ENCODE peak calls at places on chromosomes 11 and 22, in ten cellular contexts. D is Peyer's patch, F is astrocyte of the spinal cord, N is tibial artery, Y is fibroblast of villous mesenchyme, A is coronary artery, K is GM12865, V is heart right ventricle, W is AG09319, L is HCT116. G is an unnamed sample.
A peak's percentile ranks its signal among the peaks of the same experiment; 100 is the strongest.

GRCh38 chr22:48744967-48745841 is 1082.5 kb downstream of the BRD1 start:
- DNase-seq in V (no peak), A (peak; percentile 45), N (peak; percentile 11), Y (no peak), L (no peak), F (no peak), D (no peak), K (no peak), W (no peak), G (no peak)

GRCh38 chr11:45801723-45802315 is 3.1 kb upstream of the SLC35C1 start:
- DNase-seq in V (no peak), F (no peak), N (no peak), L (no peak), Y (no peak), A (no peak), D (no peak), K (no peak), W (no peak), G (no peak)

GRCh38 chr11:60332923-60333322 is 5.9 kb downstream of the MS4A6E start:
- DNase-seq in F (no peak), V (no peak), K (no peak), Y (peak; percentile 6), D (no peak), L (no peak), N (no peak), A (no peak), W (no peak), G (no peak)

GRCh38 chr11:113395782-113396336 is 8.3 kb downstream of the ANKK1 start:
- DNase-seq in L (no peak), D (no peak), W (no peak), V (no peak), A (peak; percentile 53), K (no peak), N (no peak), Y (no peak), F (no peak), G (no peak)

GRCh38 chr11:95850137-95850536 is 59.8 kb downstream of the CEP57 start:
- DNase-seq in W (no peak), F (no peak), A (no peak), V (no peak), Y (no peak), K (no peak), L (no peak), N (no peak), D (no peak), G (no peak)

GRCh38 chr11:86360775-86361395 is 13.8 kb upstream of the CCDC81 start:
- DNase-seq in L (peak; percentile 23), V (no peak), F (peak; percentile 67), D (no peak), W (peak; percentile 30), K (no peak), N (no peak), A (no peak), Y (peak; percentile 65), G (no peak)

GRCh38 chr22:21764038-21764804 is 28.6 kb upstream of the YPEL1 start:
- DNase-seq in L (no peak), Y (no peak), V (no peak), N (no peak), F (no peak), A (no peak), D (no peak), K (no peak), W (no peak), G (no peak)

GRCh38 chr11:134045799-134046635 is 22.9 kb upstream of the JAM3 start:
- DNase-seq in F (no peak), V (no peak), K (no peak), A (no peak), W (no peak), N (no peak), D (no peak), L (no peak), Y (peak; percentile 31), G (no peak)

GRCh38 chr11:115673720-115674119 is 169.5 kb upstream of the CADM1 start:
- DNase-seq in F (no peak), K (no peak), D (no peak), Y (no peak), W (no peak), V (no peak), A (no peak), L (no peak), N (no peak), G (no peak)

GRCh38 chr22:47629273-47629711 is 866.8 kb downstream of the TBC1D22A start:
- DNase-seq in A (peak; percentile 41), K (no peak), V (no peak), N (no peak), L (no peak), W (no peak), F (no peak), D (no peak), Y (no peak), G (no peak)

GRCh38 chr11:85663781-85664560 is 958 bp downstream of the CREBZF start:
- DNase-seq in N (peak; percentile 82), A (peak; percentile 88), L (peak; percentile 48), K (peak; percentile 89), Y (peak; percentile 70), W (no peak), F (peak; percentile 60), V (peak; percentile 80), D (peak; percentile 82), G (peak; percentile 83)

GRCh38 chr22:49119551-49119952 is 708.1 kb downstream of the BRD1 start:
- DNase-seq in N (peak; percentile 65), V (peak; percentile 15), W (no peak), K (no peak), D (no peak), A (no peak), Y (peak; percentile 1), L (no peak), F (no peak), G (no peak)

GRCh38 chr11:12207384-12208150 is 97.2 kb downstream of the MICAL2 start:
- DNase-seq in K (peak; percentile 36), W (no peak), L (no peak), V (no peak), N (peak; percentile 10), F (peak; percentile 95), Y (peak; percentile 23), A (no peak), D (no peak), G (no peak)
- TF ChIP-seq CTCF in K (no peak), W (no peak), L (no peak), V (no peak), N (no peak), F (no peak), Y (no peak), A (no peak), D (no peak), G (no peak)

GRCh38 chr11:40129276-40129675 is 1330.2 kb downstream of the LRRC4C start:
- DNase-seq in V (no peak), F (peak; percentile 19), Y (no peak), D (no peak), L (no peak), W (no peak), K (peak; percentile 1), N (no peak), A (no peak), G (peak; percentile 3)
- TF ChIP-seq CTCF in V (no peak), F (peak; percentile 32), Y (no peak), D (no peak), L (no peak), W (no peak), K (peak; percentile 17), N (no peak), A (no peak), G (peak; percentile 35)

DNA sequence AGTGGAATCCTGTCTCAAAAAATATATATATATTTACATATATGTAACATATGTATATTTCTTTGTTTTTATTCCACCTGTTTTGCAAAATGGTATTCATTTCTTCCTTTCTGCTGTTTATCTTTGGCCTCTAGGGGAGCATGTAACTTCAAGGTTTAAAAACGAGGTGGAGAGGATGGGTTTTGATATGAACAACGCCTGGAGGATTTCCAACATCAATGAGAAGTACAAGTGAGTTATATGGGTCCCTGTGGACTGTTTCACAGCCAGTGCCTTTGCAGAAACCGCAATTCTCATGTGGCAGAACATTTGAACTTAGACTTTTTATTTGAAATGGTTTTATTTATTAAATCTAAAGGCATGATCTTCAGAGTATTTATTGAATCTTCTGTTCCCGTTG is 81.6 kb upstream of the HORMAD2 start:
- DNase-seq in L (no peak), W (no peak), V (no peak), A (no peak), F (no peak), D (no peak), N (no peak), K (peak; percentile 9), Y (no peak), G (no peak)
- TF ChIP-seq CTCF in L (peak; percentile 44), W (no peak), V (no peak), A (no peak), F (peak; percentile 40), D (no peak), N (no peak), K (no peak), Y (no peak), G (no peak)

GRCh38 chr22:23120415-23120899 is 21.3 kb downstream of the RSPH14 start:
- DNase-seq in N (no peak), K (no peak), Y (no peak), V (no peak), L (no peak), A (no peak), W (no peak), F (no peak), D (no peak), G (no peak)

GRCh38 chr22:23119492-23120414 is 22.0 kb downstream of the RSPH14 start:
- DNase-seq in A (no peak), V (no peak), W (no peak), Y (no peak), K (peak; percentile 44), L (no peak), D (peak; percentile 43), N (no peak), F (no peak), G (peak; percentile 42)

GRCh38 chr22:23122992-23123803 is 18.6 kb downstream of the RSPH14 start:
- DNase-seq in N (no peak), W (no peak), K (no peak), Y (no peak), V (no peak), L (no peak), D (no peak), F (no peak), A (no peak), G (no peak)

GRCh38 chr22:23122216-23122957 is 19.4 kb downstream of the RSPH14 start:
- DNase-seq in N (no peak), K (no peak), V (no peak), A (no peak), Y (no peak), D (no peak), F (no peak), L (no peak), W (no peak), G (no peak)

DNA sequence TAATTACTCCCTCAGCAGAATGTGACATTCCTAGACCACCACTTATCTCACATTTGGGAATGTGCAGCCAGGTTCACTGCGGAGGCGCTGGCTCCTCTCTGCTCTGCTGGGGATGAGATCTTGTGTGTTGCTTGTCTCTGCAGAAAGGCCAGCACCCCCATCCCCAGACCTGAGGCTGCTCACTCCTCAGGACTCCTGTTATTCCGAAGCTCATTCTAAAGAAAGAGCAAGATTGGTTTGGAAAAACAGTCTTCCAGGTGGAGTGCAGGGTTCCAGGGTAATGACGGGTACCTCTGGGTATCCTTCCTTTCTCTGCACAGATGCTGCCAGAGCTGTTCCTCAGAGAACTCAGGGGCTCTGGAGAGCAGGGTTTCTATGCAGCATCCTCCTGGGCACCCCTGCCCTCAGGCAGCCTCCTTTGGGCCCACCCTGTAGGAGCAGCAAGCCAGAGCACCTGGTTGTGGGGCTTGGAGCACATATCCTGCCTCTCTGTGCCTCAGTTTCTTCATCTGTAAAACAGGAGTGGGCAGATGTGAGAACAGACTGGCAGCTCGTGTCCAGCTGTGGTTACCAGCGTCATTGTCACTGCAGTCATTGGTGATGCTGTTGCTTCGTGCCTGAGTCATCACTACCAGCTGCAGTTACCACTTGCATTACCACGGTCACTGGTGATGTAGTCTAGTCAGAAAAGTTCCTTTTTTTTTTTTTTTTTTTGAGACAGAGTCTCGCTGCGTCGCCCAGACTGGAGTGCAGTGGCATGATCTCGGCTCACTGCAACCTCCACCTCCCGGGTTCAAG is 20.6 kb downstream of the RSPH14 start:
- DNase-seq in N (no peak), A (no peak), L (no peak), Y (no peak), V (no peak), K (no peak), D (no peak), F (no peak), W (no peak), G (no peak)
- TF ChIP-seq CTCF in N (no peak), A (no peak), L (no peak), Y (no peak), V (no peak), K (no peak), D (no peak), F (no peak), W (no peak), G (no peak)

G was measured in GM13977.